ENCODE peak calls at places on chromosome 5, in seven cellular contexts. N, P, X, K, W, Y and T are unnamed samples.

GRCh38 chr5:10731910-10732309 is 29.1 kb downstream of the DAP start:
- DNase-seq in N (no peak), P (no peak), X (no peak), K (no peak), W (no peak), Y (no peak), T (no peak)

GRCh38 chr5:93915142-93915553 is 173.7 kb upstream of the POU5F2 start:
- DNase-seq in N (peak), P (no peak), X (peak), K (peak), W (no peak), Y (peak), T (no peak)

GRCh38 chr5:37658440-37658839 is 181.4 kb downstream of the GDNF start:
- DNase-seq in N (peak), P (no peak), X (no peak), K (no peak), W (no peak), Y (no peak), T (no peak)

GRCh38 chr5:1033178-1033577 is 24.6 kb downstream of the NKD2 start:
- DNase-seq in N (no peak), P (no peak), X (no peak), K (no peak), W (no peak), Y (no peak), T (no peak)

GRCh38 chr5:142826741-142827492 is 56.7 kb downstream of the ARHGAP26 start:
- DNase-seq in N (peak), P (no peak), X (peak), K (peak), W (no peak), Y (peak), T (no peak)

GRCh38 chr5:73395274-73395673 is 53.3 kb downstream of the FOXD1 start:
- DNase-seq in N (no peak), P (no peak), X (no peak), K (no peak), W (no peak), Y (no peak), T (no peak)

GRCh38 chr5:71744009-71744792 is 25.1 kb downstream of the CARTPT start:
- DNase-seq in N (no peak), P (no peak), X (no peak), K (no peak), W (no peak), Y (no peak), T (no peak)

GRCh38 chr5:84830265-84830664 is 445.6 kb upstream of the EDIL3 start:
- DNase-seq in N (no peak), P (no peak), X (no peak), K (no peak), W (no peak), Y (no peak), T (no peak)

GRCh38 chr5:61293051-61293450 is 39.0 kb upstream of the ZSWIM6 start:
- DNase-seq in N (peak), P (no peak), X (no peak), K (no peak), W (no peak), Y (no peak), T (no peak)

GRCh38 chr5:37840036-37840909 is at the start of gene GDNF:
- DNase-seq in N (peak), P (no peak), X (peak), K (peak), W (no peak), Y (no peak), T (peak)

GRCh38 chr5:31678180-31678579 is 39.2 kb downstream of the PDZD2 start:
- DNase-seq in N (no peak), P (no peak), X (peak), K (no peak), W (no peak), Y (no peak), T (no peak)

GRCh38 chr5:9582406-9582805 is 36.5 kb upstream of the SEMA5A start:
- DNase-seq in N (peak), P (no peak), X (no peak), K (peak), W (no peak), Y (no peak), T (no peak)

GRCh38 chr5:159290741-159291140 is 27.7 kb downstream of the UBLCP1 start:
- DNase-seq in N (peak), P (no peak), X (no peak), K (peak), W (no peak), Y (no peak), T (no peak)

GRCh38 chr5:104179057-104179456 is 616.5 kb upstream of the NUDT12 start:
- DNase-seq in N (peak), P (no peak), X (peak), K (peak), W (no peak), Y (peak), T (no peak)

GRCh38 chr5:150293091-150293941 is 3.7 kb upstream of the CAMK2A start:
- DNase-seq in N (no peak), P (no peak), X (no peak), K (no peak), W (no peak), Y (no peak), T (no peak)

DNA sequence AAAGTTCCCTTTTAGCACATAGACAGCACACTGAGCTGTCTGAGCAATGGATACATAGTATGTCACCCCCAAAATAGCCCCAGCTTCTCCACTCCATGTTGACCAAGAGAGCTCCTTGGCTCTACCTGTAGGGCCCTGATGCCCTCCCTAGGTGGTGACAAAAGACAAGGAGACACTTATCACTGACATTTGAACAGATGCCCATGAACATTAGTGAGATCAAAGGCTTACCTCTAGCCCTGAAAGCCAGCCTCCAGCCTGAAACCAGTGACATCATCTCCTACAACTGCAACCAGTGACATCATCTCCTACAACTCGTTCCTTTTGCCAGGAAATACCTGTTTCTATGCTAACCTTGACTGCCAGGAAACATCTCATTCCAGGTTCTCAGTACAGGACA is 122.7 kb downstream of the FSTL4 start:
- DNase-seq in N (peak), P (no peak), X (no peak), K (no peak), W (no peak), Y (no peak), T (no peak)
- TF ChIP-seq CTCF in N (peak), P (no peak), X (no peak), K (no peak), W (no peak), Y (no peak), T (no peak)

GRCh38 chr5:91282210-91282609 is 100.9 kb downstream of the ARRDC3 start:
- DNase-seq in N (no peak), P (no peak), X (no peak), K (no peak), W (no peak), Y (no peak), T (no peak)

GRCh38 chr5:91280942-91281269 is 102.2 kb downstream of the ARRDC3 start:
- DNase-seq in N (no peak), P (no peak), X (no peak), K (no peak), W (no peak), Y (no peak), T (no peak)

GRCh38 chr5:91277840-91278239 is 105.3 kb downstream of the ARRDC3 start:
- DNase-seq in N (no peak), P (no peak), X (no peak), K (no peak), W (no peak), Y (no peak), T (no peak)

GRCh38 chr5:91281409-91281808 is 101.7 kb downstream of the ARRDC3 start:
- DNase-seq in N (peak), P (no peak), X (peak), K (peak), W (no peak), Y (peak), T (no peak)

GRCh38 chr5:91280062-91280941 is 102.8 kb downstream of the ARRDC3 start:
- DNase-seq in N (peak), P (peak), X (peak), K (peak), W (peak), Y (peak), T (peak)
- TF ChIP-seq CTCF in N (no peak), P (no peak), X (peak), K (no peak), W (no peak), Y (no peak), T (no peak)

DNA sequence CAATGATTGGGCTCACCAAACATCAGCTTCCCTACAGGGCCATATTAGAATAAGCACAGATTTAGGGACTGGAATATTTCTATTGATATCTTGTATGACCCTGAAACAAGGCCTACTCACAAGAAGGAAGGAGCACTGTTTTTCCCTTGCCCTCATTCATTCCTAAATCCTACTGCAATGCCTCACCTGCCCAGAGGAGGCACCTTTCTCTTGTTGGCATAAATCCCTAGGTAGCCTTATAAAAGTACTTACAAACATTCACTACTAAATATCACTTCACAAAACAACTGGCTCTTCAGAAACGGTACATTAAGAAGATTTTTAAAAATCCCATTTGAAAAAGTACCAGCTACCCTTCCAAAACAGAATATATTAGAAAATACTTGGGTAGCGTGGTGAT is 449.4 kb downstream of the CDH18 start:
- DNase-seq in N (no peak), P (no peak), X (no peak), K (no peak), W (no peak), Y (no peak), T (no peak)
- TF ChIP-seq CTCF in N (peak), P (no peak), X (no peak), K (no peak), W (no peak), Y (no peak), T (peak)

DNA sequence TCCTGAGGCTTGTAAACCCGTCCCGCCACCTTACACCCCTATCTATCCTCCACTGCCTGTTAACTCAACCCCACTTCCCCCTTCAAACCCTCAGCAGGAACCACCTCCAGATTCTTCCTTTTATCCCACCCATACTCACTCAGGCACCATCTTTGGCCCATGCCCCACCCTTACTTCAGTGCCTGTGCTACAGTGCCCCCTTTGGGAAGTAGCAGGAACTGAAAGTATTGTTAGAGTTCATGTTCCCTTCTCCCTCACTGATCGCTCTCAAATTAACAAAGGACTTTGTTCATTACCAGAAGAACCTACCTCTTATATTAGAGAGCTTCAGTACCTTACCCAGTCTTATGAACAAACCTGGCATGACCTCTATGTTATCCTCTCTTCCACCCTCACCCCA is 92.2 kb upstream of the MOCS2 start:
- DNase-seq in N (no peak), P (no peak), X (no peak), K (no peak), W (no peak), Y (peak), T (no peak)
- TF ChIP-seq CTCF in N (no peak), P (no peak), X (peak), K (no peak), W (no peak), Y (peak), T (peak)

DNA sequence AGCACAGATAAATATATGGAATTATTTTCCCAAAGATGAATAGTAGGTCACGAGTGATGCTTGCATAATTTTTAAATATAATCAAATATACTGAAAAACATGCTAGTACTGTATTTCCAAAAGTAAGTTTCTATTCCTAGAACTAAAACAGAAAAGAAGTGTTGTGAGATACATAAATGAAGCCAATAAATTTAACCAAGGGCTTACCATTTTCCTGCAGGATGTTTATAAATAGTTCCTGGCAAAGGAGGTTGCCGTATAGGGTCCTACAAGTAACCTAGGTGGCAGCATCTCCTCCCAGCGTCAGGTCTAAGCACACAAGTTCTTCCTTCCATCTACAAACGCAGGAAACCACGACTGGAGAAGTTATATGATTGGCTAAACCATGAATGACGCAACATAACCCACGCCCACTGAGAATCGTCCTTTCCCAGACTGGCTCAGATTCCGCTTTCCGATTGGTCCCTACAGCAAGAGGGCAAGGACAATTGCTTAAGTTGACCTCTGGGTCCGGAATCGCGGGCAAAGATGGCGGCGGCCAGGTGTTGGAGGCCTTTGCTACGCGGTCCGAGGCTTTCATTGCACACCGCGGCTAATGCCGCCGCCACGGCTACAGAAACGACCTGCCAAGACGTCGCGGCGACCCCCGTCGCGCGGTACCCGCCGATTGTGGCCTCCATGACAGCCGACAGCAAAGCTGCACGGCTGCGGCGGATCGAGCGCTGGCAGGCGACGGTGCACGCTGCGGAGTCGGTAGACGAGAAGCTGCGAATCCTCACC is at the start of gene MRPS30:
- DNase-seq in N (peak), P (peak), X (peak), K (peak), W (peak), Y (peak), T (peak)
- TF ChIP-seq CTCF in N (peak), P (no peak), X (peak), K (peak), W (peak), Y (peak), T (peak)

GRCh38 chr5:40716000-40716399 is 36.3 kb downstream of the PTGER4 start:
- DNase-seq in N (peak), P (no peak), X (peak), K (no peak), W (no peak), Y (peak), T (no peak)
- TF ChIP-seq CTCF in N (peak), P (no peak), X (peak), K (peak), W (peak), Y (peak), T (no peak)

GRCh38 chr5:126801174-126801991 is 24.4 kb downstream of the LMNB1 start:
- DNase-seq in N (peak), P (no peak), X (no peak), K (no peak), W (no peak), Y (no peak), T (no peak)

GRCh38 chr5:126805108-126805507 is 28.2 kb downstream of the LMNB1 start:
- DNase-seq in N (no peak), P (no peak), X (peak), K (peak), W (no peak), Y (peak), T (no peak)

GRCh38 chr5:126799780-126800179 is 22.8 kb downstream of the LMNB1 start:
- DNase-seq in N (no peak), P (no peak), X (no peak), K (no peak), W (no peak), Y (no peak), T (no peak)

DNA sequence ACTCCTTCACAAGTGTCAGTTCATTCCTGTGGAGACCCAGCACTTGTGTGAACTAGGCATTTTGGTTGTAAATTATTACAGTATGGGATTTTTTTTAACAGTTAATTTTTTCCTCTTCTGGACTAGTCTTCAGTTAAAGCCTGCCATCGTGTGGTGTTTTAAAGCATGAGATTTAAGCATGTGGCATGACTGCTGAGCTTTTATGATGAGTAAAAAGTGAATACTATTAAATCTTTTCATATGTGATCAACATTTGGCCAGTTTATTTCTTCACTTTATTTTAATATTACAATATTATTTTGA is 25.0 kb downstream of the LMNB1 start:
- DNase-seq in N (peak), P (no peak), X (peak), K (peak), W (no peak), Y (peak), T (no peak)
- TF ChIP-seq CTCF in N (peak), P (no peak), X (peak), K (peak), W (peak), Y (no peak), T (no peak)